ENCODE peak calls at places on chromosomes 3 and 15, in ten cellular contexts. One of them, this sample, is unnamed.

GRCh38 chr3:123155471-123156011 is 46.2 kb upstream of the SEC22A start:
- DNase-seq in activated naive CD8-positive, alpha-beta T cell treated with anti-CD3 and anti-CD28 coated beads for 36 hours: no peak
- DNase-seq in choroid plexus epithelial cell: no peak
- DNase-seq in NCI-H2227 treated with DMSO at 0.1 percent for 48 hours: no peak
- DNase-seq in smooth muscle cell of the brain vasculature: no peak
- DNase-seq in neural progenitor cell: peak
- DNase-seq in GM04504: no peak
- DNase-seq in CD4-positive, alpha-beta memory T cell: no peak
- DNase-seq in activated T-cell treated with anti-CD3 and anti-CD28 coated beads for 1 hour: no peak
- DNase-seq in colonic mucosa: peak
- DNase-seq in this sample: no peak

GRCh38 chr3:72903004-72903403 is 15.2 kb downstream of the GXYLT2 start:
- DNase-seq in colonic mucosa: no peak
- DNase-seq in activated naive CD8-positive, alpha-beta T cell treated with anti-CD3 and anti-CD28 coated beads for 36 hours: no peak
- DNase-seq in activated T-cell treated with anti-CD3 and anti-CD28 coated beads for 1 hour: no peak
- DNase-seq in choroid plexus epithelial cell: peak
- DNase-seq in GM04504: peak
- DNase-seq in NCI-H2227 treated with DMSO at 0.1 percent for 48 hours: no peak
- DNase-seq in smooth muscle cell of the brain vasculature: no peak
- DNase-seq in CD4-positive, alpha-beta memory T cell: no peak
- DNase-seq in neural progenitor cell: no peak
- DNase-seq in this sample: no peak

GRCh38 chr15:92801774-92802464 is 98.2 kb upstream of the CHD2 start:
- DNase-seq in choroid plexus epithelial cell: peak
- DNase-seq in CD4-positive, alpha-beta memory T cell: no peak
- DNase-seq in NCI-H2227 treated with DMSO at 0.1 percent for 48 hours: no peak
- DNase-seq in smooth muscle cell of the brain vasculature: no peak
- DNase-seq in colonic mucosa: peak
- DNase-seq in activated naive CD8-positive, alpha-beta T cell treated with anti-CD3 and anti-CD28 coated beads for 36 hours: no peak
- DNase-seq in neural progenitor cell: no peak
- DNase-seq in activated T-cell treated with anti-CD3 and anti-CD28 coated beads for 1 hour: no peak
- DNase-seq in GM04504: peak
- DNase-seq in this sample: no peak

GRCh38 chr3:126338796-126339241 is 18.4 kb downstream of the KLF15 start:
- DNase-seq in CD4-positive, alpha-beta memory T cell: no peak
- DNase-seq in neural progenitor cell: no peak
- DNase-seq in NCI-H2227 treated with DMSO at 0.1 percent for 48 hours: no peak
- DNase-seq in smooth muscle cell of the brain vasculature: no peak
- DNase-seq in activated naive CD8-positive, alpha-beta T cell treated with anti-CD3 and anti-CD28 coated beads for 36 hours: no peak
- DNase-seq in GM04504: no peak
- DNase-seq in choroid plexus epithelial cell: no peak
- DNase-seq in colonic mucosa: peak
- DNase-seq in activated T-cell treated with anti-CD3 and anti-CD28 coated beads for 1 hour: no peak
- DNase-seq in this sample: no peak

GRCh38 chr15:38554354-38554753 is 10.3 kb downstream of the RASGRP1 start:
- DNase-seq in activated T-cell treated with anti-CD3 and anti-CD28 coated beads for 1 hour: no peak
- DNase-seq in NCI-H2227 treated with DMSO at 0.1 percent for 48 hours: no peak
- DNase-seq in colonic mucosa: no peak
- DNase-seq in GM04504: no peak
- DNase-seq in smooth muscle cell of the brain vasculature: no peak
- DNase-seq in choroid plexus epithelial cell: peak
- DNase-seq in neural progenitor cell: no peak
- DNase-seq in activated naive CD8-positive, alpha-beta T cell treated with anti-CD3 and anti-CD28 coated beads for 36 hours: peak
- DNase-seq in CD4-positive, alpha-beta memory T cell: no peak
- DNase-seq in this sample: peak

GRCh38 chr3:19348929-19349564 is 200.7 kb downstream of the KCNH8 start:
- DNase-seq in neural progenitor cell: peak
- DNase-seq in smooth muscle cell of the brain vasculature: no peak
- DNase-seq in colonic mucosa: peak
- DNase-seq in choroid plexus epithelial cell: peak
- DNase-seq in activated naive CD8-positive, alpha-beta T cell treated with anti-CD3 and anti-CD28 coated beads for 36 hours: no peak
- DNase-seq in NCI-H2227 treated with DMSO at 0.1 percent for 48 hours: no peak
- DNase-seq in CD4-positive, alpha-beta memory T cell: peak
- DNase-seq in GM04504: no peak
- DNase-seq in activated T-cell treated with anti-CD3 and anti-CD28 coated beads for 1 hour: no peak
- DNase-seq in this sample: no peak

GRCh38 chr3:187261541-187261969 is 30.0 kb downstream of the MASP1 start:
- DNase-seq in activated naive CD8-positive, alpha-beta T cell treated with anti-CD3 and anti-CD28 coated beads for 36 hours: no peak
- DNase-seq in smooth muscle cell of the brain vasculature: no peak
- DNase-seq in GM04504: peak
- DNase-seq in NCI-H2227 treated with DMSO at 0.1 percent for 48 hours: no peak
- DNase-seq in colonic mucosa: no peak
- DNase-seq in neural progenitor cell: no peak
- DNase-seq in CD4-positive, alpha-beta memory T cell: no peak
- DNase-seq in choroid plexus epithelial cell: peak
- DNase-seq in activated T-cell treated with anti-CD3 and anti-CD28 coated beads for 1 hour: no peak
- DNase-seq in this sample: no peak

GRCh38 chr15:42919794-42920280 is 741 bp downstream of the TTBK2 start:
- DNase-seq in neural progenitor cell: peak
- DNase-seq in activated naive CD8-positive, alpha-beta T cell treated with anti-CD3 and anti-CD28 coated beads for 36 hours: peak
- DNase-seq in colonic mucosa: peak
- DNase-seq in smooth muscle cell of the brain vasculature: no peak
- DNase-seq in GM04504: no peak
- DNase-seq in choroid plexus epithelial cell: peak
- DNase-seq in activated T-cell treated with anti-CD3 and anti-CD28 coated beads for 1 hour: peak
- DNase-seq in CD4-positive, alpha-beta memory T cell: peak
- DNase-seq in NCI-H2227 treated with DMSO at 0.1 percent for 48 hours: peak
- DNase-seq in this sample: peak

GRCh38 chr15:61115241-61115640 is 113.9 kb downstream of the RORA start:
- DNase-seq in activated T-cell treated with anti-CD3 and anti-CD28 coated beads for 1 hour: no peak
- DNase-seq in neural progenitor cell: no peak
- DNase-seq in activated naive CD8-positive, alpha-beta T cell treated with anti-CD3 and anti-CD28 coated beads for 36 hours: no peak
- DNase-seq in GM04504: no peak
- DNase-seq in smooth muscle cell of the brain vasculature: no peak
- DNase-seq in colonic mucosa: no peak
- DNase-seq in NCI-H2227 treated with DMSO at 0.1 percent for 48 hours: no peak
- DNase-seq in choroid plexus epithelial cell: no peak
- DNase-seq in CD4-positive, alpha-beta memory T cell: no peak
- DNase-seq in this sample: no peak

GRCh38 chr3:48897401-48898376 is 993 bp downstream of the SLC25A20 start:
- DNase-seq in GM04504: no peak
- DNase-seq in activated naive CD8-positive, alpha-beta T cell treated with anti-CD3 and anti-CD28 coated beads for 36 hours: peak
- DNase-seq in activated T-cell treated with anti-CD3 and anti-CD28 coated beads for 1 hour: no peak
- DNase-seq in smooth muscle cell of the brain vasculature: no peak
- DNase-seq in choroid plexus epithelial cell: peak
- DNase-seq in neural progenitor cell: no peak
- DNase-seq in NCI-H2227 treated with DMSO at 0.1 percent for 48 hours: no peak
- DNase-seq in CD4-positive, alpha-beta memory T cell: no peak
- DNase-seq in colonic mucosa: peak
- DNase-seq in this sample: peak

GRCh38 chr3:194782767-194783404 is 97.2 kb downstream of the FAM43A start:
- DNase-seq in NCI-H2227 treated with DMSO at 0.1 percent for 48 hours: no peak
- DNase-seq in activated naive CD8-positive, alpha-beta T cell treated with anti-CD3 and anti-CD28 coated beads for 36 hours: no peak
- DNase-seq in smooth muscle cell of the brain vasculature: peak
- DNase-seq in GM04504: no peak
- DNase-seq in choroid plexus epithelial cell: peak
- DNase-seq in CD4-positive, alpha-beta memory T cell: no peak
- DNase-seq in neural progenitor cell: no peak
- DNase-seq in colonic mucosa: no peak
- DNase-seq in activated T-cell treated with anti-CD3 and anti-CD28 coated beads for 1 hour: no peak
- DNase-seq in this sample: no peak

GRCh38 chr15:83733206-83733605 is 79.3 kb downstream of the ADAMTSL3 start:
- DNase-seq in choroid plexus epithelial cell: peak
- DNase-seq in neural progenitor cell: no peak
- DNase-seq in smooth muscle cell of the brain vasculature: no peak
- DNase-seq in NCI-H2227 treated with DMSO at 0.1 percent for 48 hours: no peak
- DNase-seq in activated naive CD8-positive, alpha-beta T cell treated with anti-CD3 and anti-CD28 coated beads for 36 hours: no peak
- DNase-seq in activated T-cell treated with anti-CD3 and anti-CD28 coated beads for 1 hour: no peak
- DNase-seq in GM04504: no peak
- DNase-seq in colonic mucosa: no peak
- DNase-seq in CD4-positive, alpha-beta memory T cell: no peak
- DNase-seq in this sample: no peak

GRCh38 chr3:138186803-138187295 is 252 bp upstream of the ARMC8 start:
- DNase-seq in smooth muscle cell of the brain vasculature: peak
- DNase-seq in neural progenitor cell: peak
- DNase-seq in activated T-cell treated with anti-CD3 and anti-CD28 coated beads for 1 hour: peak
- DNase-seq in NCI-H2227 treated with DMSO at 0.1 percent for 48 hours: no peak
- DNase-seq in choroid plexus epithelial cell: peak
- DNase-seq in CD4-positive, alpha-beta memory T cell: peak
- DNase-seq in GM04504: peak
- DNase-seq in activated naive CD8-positive, alpha-beta T cell treated with anti-CD3 and anti-CD28 coated beads for 36 hours: peak
- DNase-seq in colonic mucosa: peak
- DNase-seq in this sample: peak

GRCh38 chr3:196774845-196775422 is 35.3 kb downstream of the PAK2 start:
- DNase-seq in GM04504: peak
- DNase-seq in choroid plexus epithelial cell: peak
- DNase-seq in smooth muscle cell of the brain vasculature: no peak
- DNase-seq in CD4-positive, alpha-beta memory T cell: no peak
- DNase-seq in neural progenitor cell: no peak
- DNase-seq in activated T-cell treated with anti-CD3 and anti-CD28 coated beads for 1 hour: no peak
- DNase-seq in NCI-H2227 treated with DMSO at 0.1 percent for 48 hours: no peak
- DNase-seq in activated naive CD8-positive, alpha-beta T cell treated with anti-CD3 and anti-CD28 coated beads for 36 hours: no peak
- DNase-seq in colonic mucosa: no peak
- DNase-seq in this sample: no peak

GRCh38 chr15:65069179-65069578 is 1.4 kb upstream of the RASL12 start:
- DNase-seq in neural progenitor cell: no peak
- DNase-seq in NCI-H2227 treated with DMSO at 0.1 percent for 48 hours: no peak
- DNase-seq in GM04504: peak
- DNase-seq in choroid plexus epithelial cell: peak
- DNase-seq in CD4-positive, alpha-beta memory T cell: no peak
- DNase-seq in activated naive CD8-positive, alpha-beta T cell treated with anti-CD3 and anti-CD28 coated beads for 36 hours: no peak
- DNase-seq in colonic mucosa: peak
- DNase-seq in activated T-cell treated with anti-CD3 and anti-CD28 coated beads for 1 hour: no peak
- DNase-seq in smooth muscle cell of the brain vasculature: no peak
- DNase-seq in this sample: no peak

GRCh38 chr15:75577401-75578205 is 1.5 kb downstream of the PTPN9 start:
- DNase-seq in activated naive CD8-positive, alpha-beta T cell treated with anti-CD3 and anti-CD28 coated beads for 36 hours: no peak
- DNase-seq in neural progenitor cell: no peak
- DNase-seq in NCI-H2227 treated with DMSO at 0.1 percent for 48 hours: no peak
- DNase-seq in colonic mucosa: no peak
- DNase-seq in choroid plexus epithelial cell: peak
- DNase-seq in CD4-positive, alpha-beta memory T cell: peak
- DNase-seq in smooth muscle cell of the brain vasculature: no peak
- DNase-seq in activated T-cell treated with anti-CD3 and anti-CD28 coated beads for 1 hour: no peak
- DNase-seq in GM04504: no peak
- DNase-seq in this sample: no peak

GRCh38 chr3:113668015-113668414 is 28.4 kb downstream of the USF3 start:
- DNase-seq in activated T-cell treated with anti-CD3 and anti-CD28 coated beads for 1 hour: no peak
- DNase-seq in choroid plexus epithelial cell: peak
- DNase-seq in activated naive CD8-positive, alpha-beta T cell treated with anti-CD3 and anti-CD28 coated beads for 36 hours: no peak
- DNase-seq in neural progenitor cell: no peak
- DNase-seq in NCI-H2227 treated with DMSO at 0.1 percent for 48 hours: no peak
- DNase-seq in colonic mucosa: no peak
- DNase-seq in CD4-positive, alpha-beta memory T cell: no peak
- DNase-seq in smooth muscle cell of the brain vasculature: peak
- DNase-seq in GM04504: no peak
- DNase-seq in this sample: no peak

GRCh38 chr3:124032351-124032880 is 40.5 kb upstream of the ROPN1 start:
- DNase-seq in neural progenitor cell: peak
- DNase-seq in choroid plexus epithelial cell: peak
- DNase-seq in activated naive CD8-positive, alpha-beta T cell treated with anti-CD3 and anti-CD28 coated beads for 36 hours: no peak
- DNase-seq in GM04504: no peak
- DNase-seq in CD4-positive, alpha-beta memory T cell: no peak
- DNase-seq in activated T-cell treated with anti-CD3 and anti-CD28 coated beads for 1 hour: no peak
- DNase-seq in colonic mucosa: peak
- DNase-seq in NCI-H2227 treated with DMSO at 0.1 percent for 48 hours: no peak
- DNase-seq in smooth muscle cell of the brain vasculature: no peak
- DNase-seq in this sample: no peak